ENCODE peak calls at places on chromosome 15, in eight cellular contexts. Z, Q, L, P, E, Y, W and O are unnamed samples.

GRCh38 chr15:70259030-70259424 is 161.3 kb upstream of the TLE3 start:
- DNase-seq in Z (no peak), Y (peak), E (no peak), P (peak), L (peak), W (no peak), Q (no peak), O (peak)

GRCh38 chr15:74385442-74386132 is 18.1 kb upstream of the CYP11A1 start:
- DNase-seq in E (no peak), W (no peak), Z (no peak), L (no peak), Y (no peak), P (no peak), Q (no peak), O (no peak)

GRCh38 chr15:70795311-70795665 is 31.9 kb upstream of the UACA start:
- DNase-seq in Q (peak), P (no peak), E (no peak), L (peak), Z (peak), Y (no peak), W (peak), O (peak)

GRCh38 chr15:89171136-89172072 is 50.0 kb downstream of the RLBP1 start:
- DNase-seq in L (peak), Y (no peak), E (no peak), W (no peak), Z (peak), P (peak), Q (peak), O (peak)

GRCh38 chr15:57591822-57592367 is at the start of gene MYZAP:
- DNase-seq in Z (no peak), Y (peak), W (no peak), P (peak), E (peak), Q (no peak), L (no peak), O (peak)

GRCh38 chr15:85162237-85162636 is 180.6 kb downstream of the PDE8A start:
- DNase-seq in Q (no peak), W (no peak), L (no peak), Z (no peak), E (no peak), Y (no peak), P (no peak), O (no peak)

GRCh38 chr15:101313041-101313761 is 18.2 kb upstream of the SNRPA1 start:
- DNase-seq in E (no peak), P (no peak), W (no peak), Q (no peak), Z (no peak), Y (peak), L (no peak), O (no peak)

GRCh38 chr15:38991126-38991525 is 426.5 kb upstream of the RASGRP1 start:
- DNase-seq in L (peak), Z (peak), Y (no peak), W (peak), E (no peak), P (no peak), Q (peak), O (peak)

GRCh38 chr15:74961616-74962015 is 5.0 kb upstream of the RPP25 start:
- DNase-seq in P (no peak), L (no peak), Q (no peak), E (no peak), Z (no peak), Y (no peak), W (no peak), O (no peak)

GRCh38 chr15:33055962-33056361 is 138.6 kb downstream of the FMN1 start:
- DNase-seq in Q (no peak), Y (no peak), E (no peak), P (no peak), Z (no peak), L (no peak), W (no peak), O (no peak)

DNA sequence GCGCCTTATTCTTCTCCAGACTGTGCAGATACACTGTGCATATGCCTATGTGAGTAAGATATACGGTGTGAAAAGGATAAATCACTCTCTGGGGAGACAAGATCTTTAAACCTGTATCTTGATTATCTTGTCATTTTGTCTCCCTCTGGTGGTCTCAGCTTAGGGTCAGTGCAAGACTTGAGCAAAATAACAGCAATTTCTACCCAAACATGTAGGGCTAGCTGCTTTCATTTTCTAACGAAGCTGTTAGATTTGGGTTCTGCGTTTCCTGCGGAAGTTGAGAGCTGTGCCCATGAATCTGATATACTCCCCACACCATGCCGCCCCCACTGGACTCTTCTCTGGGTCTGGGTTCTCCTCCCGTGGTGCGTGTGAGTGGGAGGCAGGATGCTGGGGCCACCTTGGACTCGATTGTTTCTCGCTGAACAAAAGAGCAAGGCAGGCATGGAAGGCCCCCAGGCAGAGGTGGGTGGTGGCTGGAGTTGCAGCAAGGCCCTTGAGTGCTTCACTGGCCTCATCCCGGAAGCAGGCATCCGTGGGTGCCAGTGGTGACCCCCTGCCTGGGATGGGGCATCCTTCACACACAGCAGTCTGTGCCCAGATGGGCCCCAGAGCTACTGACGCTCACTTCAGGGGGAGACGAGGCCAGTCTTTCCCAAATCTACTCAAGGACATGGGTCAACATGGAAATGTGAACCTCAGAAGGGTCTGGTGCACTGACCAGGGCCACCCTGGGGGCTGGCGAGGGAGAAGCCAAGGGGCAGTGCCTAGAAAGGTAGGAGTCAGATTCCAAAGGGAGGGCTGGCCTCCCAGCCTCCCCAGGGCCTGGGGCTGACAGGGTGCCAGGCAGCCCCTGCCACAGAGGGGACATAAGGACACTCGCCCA is 179.6 kb downstream of the NSMCE3 start:
- DNase-seq in Q (no peak), E (no peak), Z (no peak), Y (no peak), P (no peak), L (peak), W (no peak), O (no peak)
- TF ChIP-seq CTCF in Q (peak), E (peak), Z (no peak), Y (no peak), P (no peak), L (no peak), W (no peak), O (no peak)

DNA sequence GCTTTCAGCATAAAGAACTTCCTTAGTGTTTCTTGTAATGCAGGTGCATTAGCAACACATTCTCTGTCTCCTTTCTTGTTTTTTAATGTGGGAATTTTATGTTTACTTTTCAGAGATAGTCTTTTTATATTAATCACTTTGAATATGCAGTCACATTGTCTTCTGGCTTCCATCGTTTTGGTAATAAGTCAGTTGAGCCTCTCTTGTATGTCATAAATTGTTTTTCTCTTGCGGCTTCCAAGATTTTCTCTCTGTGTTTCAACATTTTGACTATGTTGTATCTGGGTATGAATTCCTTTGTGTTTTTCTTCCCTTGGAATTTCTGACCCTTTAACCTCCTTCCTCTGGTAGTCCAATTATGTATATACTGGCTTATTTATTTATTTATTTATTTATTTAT is 25.3 kb downstream of the GABRG3 start:
- DNase-seq in Y (no peak), E (no peak), P (no peak), W (no peak), Z (no peak), L (peak), Q (no peak), O (no peak)
- H3K4me3 ChIP-seq in Y (no peak), E (no peak), P (no peak), W (no peak), Z (no peak), L (no peak), Q (no peak), O (no peak)

DNA sequence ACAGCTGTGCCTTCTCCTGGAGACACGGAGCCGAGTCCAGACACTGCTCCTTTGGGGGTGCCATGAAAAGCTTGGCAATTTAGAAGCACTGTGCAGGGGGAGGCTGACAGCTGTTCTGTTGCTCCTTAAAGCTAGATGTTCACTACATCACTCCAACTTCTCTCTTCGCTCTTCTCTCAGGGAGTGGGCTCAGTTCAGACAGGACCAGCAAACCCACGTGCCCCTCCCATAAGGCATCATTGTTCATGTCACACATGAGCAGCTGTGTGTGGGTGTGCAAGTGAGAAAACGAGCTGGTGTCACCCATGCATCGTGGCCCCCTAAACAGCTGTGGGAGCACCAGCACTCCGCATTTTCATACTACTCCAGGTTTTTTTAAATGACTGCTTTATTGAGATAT is 492.7 kb downstream of the GABRG3 start:
- DNase-seq in Q (no peak), E (no peak), W (no peak), Y (no peak), L (no peak), Z (no peak), P (no peak), O (no peak)
- TF ChIP-seq CTCF in Q (no peak), E (no peak), W (no peak), Y (no peak), L (no peak), Z (no peak), P (no peak), O (no peak)

DNA sequence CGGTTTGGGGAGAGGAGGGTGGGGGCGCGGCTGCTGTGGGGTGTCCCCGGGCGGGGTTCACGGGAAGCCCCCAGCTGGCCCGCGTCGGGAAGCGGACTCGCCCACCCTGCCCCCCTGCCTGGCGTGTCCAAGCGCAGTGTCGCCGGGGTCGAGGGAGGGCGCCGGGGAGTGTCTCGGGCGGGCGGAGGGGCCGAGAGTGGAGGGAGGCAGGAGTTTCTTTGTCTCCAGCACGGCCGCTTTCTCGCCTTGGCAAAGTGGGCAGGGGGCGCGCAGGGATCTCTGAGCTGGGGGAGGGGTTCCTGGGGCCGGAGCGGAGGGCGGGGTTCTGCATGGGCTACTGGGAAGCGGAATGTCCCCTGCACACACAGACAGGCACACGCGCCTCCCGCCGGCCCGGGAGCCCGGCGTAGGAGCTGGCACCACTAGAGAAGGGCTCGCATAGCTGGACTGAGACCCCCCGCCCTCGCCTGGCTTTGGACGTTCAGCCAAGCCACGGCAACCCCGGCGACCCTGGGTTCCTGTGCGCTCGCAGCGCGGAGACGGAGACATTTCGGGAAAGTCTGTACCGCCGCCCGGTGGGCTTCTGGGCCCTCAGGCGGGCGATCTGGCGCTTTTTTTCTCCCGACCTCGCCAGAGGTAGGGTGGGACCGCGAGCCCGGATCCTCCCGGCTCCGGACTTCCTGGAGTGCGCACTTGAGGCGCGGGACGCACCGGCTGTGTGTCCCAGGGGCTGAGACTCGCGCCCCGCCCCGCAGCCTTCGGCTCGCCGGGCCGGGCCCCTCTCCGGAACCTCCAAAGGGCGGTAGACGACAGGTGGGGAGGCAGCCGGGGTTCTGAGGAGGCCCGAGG is 870 bp downstream of the ST8SIA2 start:
- DNase-seq in W (no peak), Q (no peak), Y (no peak), E (no peak), Z (no peak), L (no peak), P (no peak), O (no peak)
- H3K4me3 ChIP-seq in W (peak), Q (no peak), Y (no peak), E (no peak), Z (peak), L (no peak), P (peak), O (no peak)

DNA sequence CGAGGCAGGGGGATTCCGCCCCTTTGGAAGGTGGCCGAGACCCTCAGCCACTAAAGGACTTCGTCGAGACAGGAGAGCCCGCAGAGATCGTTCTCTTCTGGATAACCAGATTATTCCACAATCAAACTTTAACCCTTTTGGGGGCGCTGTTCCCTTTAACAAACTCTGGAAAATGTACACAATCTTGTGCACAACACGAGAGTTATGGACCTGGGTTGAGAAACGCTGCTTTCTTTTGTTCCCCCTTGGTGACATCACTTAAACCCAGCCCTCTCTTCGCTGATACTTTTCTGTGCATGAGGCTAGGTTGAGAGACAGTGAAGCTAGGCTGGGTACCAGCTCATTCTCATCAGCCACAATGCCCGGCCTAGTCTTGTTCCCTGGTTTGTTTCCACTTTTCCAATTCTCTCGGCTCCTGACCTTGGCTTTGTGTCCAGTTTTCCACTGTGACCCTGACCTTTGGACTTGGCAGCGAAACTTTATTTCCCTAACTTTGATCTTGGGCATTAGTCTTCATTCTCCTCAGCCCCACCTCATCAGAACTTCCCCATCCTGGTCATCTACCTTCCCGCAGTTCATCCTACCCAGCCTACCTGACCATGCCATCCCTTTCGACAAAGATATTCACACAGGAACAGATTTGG is 797 bp upstream of the ADPGK start:
- DNase-seq in E (no peak), W (peak), L (peak), Q (peak), Y (no peak), P (no peak), Z (peak), O (peak)
- TF ChIP-seq CTCF in E (peak), W (peak), L (peak), Q (peak), Y (peak), P (no peak), Z (peak), O (peak)

GRCh38 chr15:65067334-65067644 is 502 bp downstream of the RASL12 start:
- DNase-seq in Q (no peak), L (no peak), Y (no peak), E (no peak), W (no peak), Z (no peak), P (no peak), O (no peak)

GRCh38 chr15:65067645-65068416 is at the start of gene RASL12:
- DNase-seq in L (peak), Q (no peak), Y (no peak), E (no peak), W (no peak), Z (no peak), P (no peak), O (no peak)

GRCh38 chr15:65066635-65067333 is 1.0 kb downstream of the RASL12 start:
- DNase-seq in E (no peak), Y (no peak), Q (no peak), Z (no peak), W (no peak), P (no peak), L (no peak), O (no peak)

GRCh38 chr15:65068436-65068835 is 645 bp upstream of the RASL12 start:
- DNase-seq in Y (no peak), Z (no peak), P (no peak), W (no peak), Q (no peak), E (no peak), L (no peak), O (no peak)

DNA sequence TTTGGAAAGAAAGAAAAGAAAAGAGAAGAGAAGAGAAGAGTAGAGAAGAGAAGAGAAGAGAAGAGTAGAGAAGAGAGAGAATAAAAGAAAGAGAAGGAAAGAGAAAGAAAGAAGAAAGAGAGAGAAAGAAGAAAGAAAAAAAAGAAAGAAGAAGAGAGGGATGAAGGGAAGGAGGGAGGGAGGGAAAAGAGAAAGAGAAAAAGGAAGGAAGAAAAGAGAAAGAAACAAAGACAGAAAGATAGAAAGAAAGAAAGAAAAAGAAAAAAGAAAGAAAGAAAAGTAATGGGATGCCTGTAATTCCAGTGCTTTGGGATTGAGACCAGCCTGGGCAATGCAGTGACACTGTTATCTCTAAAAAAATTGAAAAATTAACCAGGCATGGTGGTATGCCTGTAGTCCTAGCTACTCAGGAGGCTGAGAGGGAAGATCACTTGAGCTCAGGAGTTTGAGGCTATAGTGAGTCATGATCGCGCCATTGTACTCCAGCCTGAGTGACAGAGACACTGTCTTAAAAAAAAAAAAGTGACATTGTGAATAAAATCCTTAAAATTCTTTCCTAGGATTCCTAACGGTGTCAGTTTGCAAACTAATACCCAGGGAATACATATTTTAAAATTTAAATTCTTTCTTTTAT is 1.7 kb downstream of the RASL12 start:
- DNase-seq in Q (no peak), L (no peak), Y (no peak), P (no peak), W (no peak), E (no peak), Z (no peak), O (peak)
- H3K4me3 ChIP-seq in Q (no peak), L (peak), Y (no peak), P (peak), W (no peak), E (no peak), Z (no peak), O (no peak)

DNA sequence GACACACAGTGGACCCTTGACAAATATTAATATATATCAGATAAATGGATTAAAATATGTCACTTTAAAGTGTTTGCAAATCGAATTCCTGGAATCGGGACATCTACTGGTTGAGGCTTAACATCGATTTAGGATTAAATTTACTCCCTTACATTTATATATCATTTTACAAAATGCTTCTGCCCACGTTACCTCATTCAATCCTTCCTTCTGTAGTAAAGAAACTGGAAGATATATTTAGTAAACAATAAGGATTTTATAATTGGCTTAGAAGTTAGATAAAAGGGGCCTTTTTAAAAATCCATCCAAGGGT is 1.3 kb downstream of the CLPX start:
- DNase-seq in Y (no peak), W (no peak), Q (no peak), P (no peak), L (no peak), E (no peak), Z (no peak), O (no peak)
- TF ChIP-seq CTCF in Y (no peak), W (no peak), Q (no peak), P (no peak), L (no peak), E (no peak), Z (no peak), O (no peak)

DNA sequence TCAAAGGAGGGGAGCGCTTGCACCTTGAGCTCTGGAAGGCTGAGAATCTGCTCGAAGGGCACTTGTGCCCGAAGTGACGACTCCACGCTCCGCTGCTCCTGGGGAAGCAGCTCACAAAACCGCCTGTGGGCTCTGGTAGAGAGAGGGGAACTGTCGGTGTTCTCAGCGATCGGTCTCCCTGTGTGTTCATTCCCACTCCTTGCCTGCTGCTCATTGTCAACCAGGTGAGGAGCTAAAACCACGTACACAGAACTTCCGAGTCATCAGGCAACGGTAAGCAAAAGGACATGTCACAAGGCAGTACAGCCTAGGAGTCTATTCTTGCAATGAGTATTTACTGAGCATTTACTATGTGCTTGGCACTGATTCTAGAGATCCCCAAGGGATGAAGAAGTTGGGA is 1.5 kb downstream of the CIB1 start:
- DNase-seq in L (no peak), E (no peak), Q (no peak), Y (no peak), W (peak), Z (no peak), P (no peak), O (peak)
- H3K4me3 ChIP-seq in L (peak), E (peak), Q (no peak), Y (peak), W (peak), Z (peak), P (no peak), O (no peak)

GRCh38 chr15:99421758-99422157 is 144.0 kb upstream of the MEF2A start:
- DNase-seq in E (no peak), Q (no peak), Z (no peak), L (no peak), Y (no peak), W (no peak), P (no peak), O (no peak)
- TF ChIP-seq CTCF in E (no peak), Q (no peak), Z (no peak), L (no peak), Y (no peak), W (no peak), P (no peak), O (no peak)

GRCh38 chr15:31848621-31849020 is 181.7 kb upstream of the CHRNA7 start:
- DNase-seq in E (no peak), Z (no peak), Y (no peak), P (no peak), L (no peak), W (no peak), Q (no peak), O (no peak)
- H3K4me3 ChIP-seq in E (no peak), Z (no peak), Y (no peak), P (no peak), L (no peak), W (no peak), Q (no peak), O (no peak)